ENCODE peak calls at places on chromosomes 16 and 17, in four cellular contexts. One of them, this sample, is unnamed.

GRCh38 chr16:83109736-83110135 is 483.0 kb downstream of the CDH13 start:
- DNase-seq in Panc1: no peak
- DNase-seq in HepG2: no peak
- DNase-seq in HCT116: no peak
- DNase-seq in this sample: no peak

GRCh38 chr16:20084624-20085226 is 11.0 kb upstream of the GPR139 start:
- DNase-seq in Panc1: no peak
- DNase-seq in HepG2: peak; percentile 39
- DNase-seq in HCT116: no peak
- DNase-seq in this sample: peak; percentile 64

GRCh38 chr16:75256871-75257343 is 5.5 kb upstream of the BCAR1 start:
- DNase-seq in Panc1: no peak
- DNase-seq in HepG2: no peak
- DNase-seq in HCT116: no peak
- DNase-seq in this sample: no peak

GRCh38 chr16:24478401-24478800 is 61.0 kb upstream of the RBBP6 start:
- DNase-seq in Panc1: no peak
- DNase-seq in HepG2: no peak
- DNase-seq in HCT116: no peak
- DNase-seq in this sample: no peak

GRCh38 chr17:49488612-49489011 is 6.5 kb upstream of the NGFR start:
- DNase-seq in Panc1: no peak
- DNase-seq in HepG2: no peak
- DNase-seq in HCT116: no peak
- DNase-seq in this sample: no peak

GRCh38 chr17:28957277-28957991 is 6.1 kb upstream of the PHF12 start:
- DNase-seq in Panc1: no peak
- DNase-seq in HepG2: no peak
- DNase-seq in HCT116: no peak
- DNase-seq in this sample: no peak

GRCh38 chr16:745739-746138 is 4.9 kb upstream of the CIAO3 start:
- DNase-seq in Panc1: no peak
- DNase-seq in HepG2: no peak
- DNase-seq in HCT116: no peak
- DNase-seq in this sample: peak; percentile 77

GRCh38 chr17:73269329-73269615 is 7.6 kb upstream of the CPSF4L start:
- DNase-seq in Panc1: no peak
- DNase-seq in HepG2: no peak
- DNase-seq in HCT116: no peak
- DNase-seq in this sample: no peak

GRCh38 chr17:7992516-7992915 is 9.9 kb upstream of the GUCY2D start:
- DNase-seq in Panc1: no peak
- DNase-seq in HepG2: no peak
- DNase-seq in HCT116: no peak
- DNase-seq in this sample: no peak

GRCh38 chr16:1691956-1692355 is 13.9 kb downstream of the JPT2 start:
- DNase-seq in Panc1: no peak
- DNase-seq in HepG2: no peak
- DNase-seq in HCT116: no peak
- DNase-seq in this sample: no peak

GRCh38 chr16:57540387-57540786 is 2.1 kb upstream of the ADGRG5 start:
- DNase-seq in Panc1: no peak
- DNase-seq in HepG2: no peak
- DNase-seq in HCT116: no peak
- DNase-seq in this sample: no peak

GRCh38 chr16:79628501-79628975 is 28.0 kb upstream of the MAF start:
- DNase-seq in Panc1: no peak
- DNase-seq in HepG2: no peak
- DNase-seq in HCT116: no peak
- DNase-seq in this sample: no peak

GRCh38 chr17:35774499-35774898 is 13.8 kb downstream of the C17orf50 start:
- DNase-seq in Panc1: no peak
- DNase-seq in HepG2: no peak
- DNase-seq in HCT116: no peak
- DNase-seq in this sample: no peak

GRCh38 chr16:83847371-83848225 is 39.8 kb downstream of the HSBP1 start:
- DNase-seq in Panc1: no peak
- DNase-seq in HepG2: no peak
- DNase-seq in HCT116: no peak
- DNase-seq in this sample: no peak

GRCh38 chr16:66954097-66954659 is 6.9 kb upstream of the CES3 start:
- DNase-seq in Panc1: no peak
- DNase-seq in HepG2: peak; percentile 85
- DNase-seq in HCT116: peak; percentile 74
- DNase-seq in this sample: peak; percentile 84

GRCh38 chr17:57459286-57459915 is 203.1 kb downstream of the MSI2 start:
- DNase-seq in Panc1: peak; percentile 73
- DNase-seq in HepG2: peak; percentile 100
- DNase-seq in HCT116: peak; percentile 78
- DNase-seq in this sample: peak; percentile 56

GRCh38 chr16:57618306-57619132 is 9.9 kb upstream of the ADGRG1 start:
- DNase-seq in Panc1: no peak
- DNase-seq in HepG2: no peak
- DNase-seq in HCT116: no peak
- DNase-seq in this sample: no peak

GRCh38 chr17:66317629-66318028 is 15.2 kb downstream of the PRKCA start:
- DNase-seq in Panc1: no peak
- DNase-seq in HepG2: no peak
- DNase-seq in HCT116: no peak
- DNase-seq in this sample: no peak

GRCh38 chr17:69130627-69131293 is 10.9 kb downstream of the ABCA6 start:
- DNase-seq in Panc1: no peak
- DNase-seq in HepG2: no peak
- DNase-seq in HCT116: no peak
- DNase-seq in this sample: no peak

GRCh38 chr16:12573730-12574383 is 229.8 kb downstream of the CPPED1 start:
- DNase-seq in Panc1: peak; percentile 18
- DNase-seq in HepG2: peak; percentile 86
- DNase-seq in HCT116: peak; percentile 52
- DNase-seq in this sample: peak; percentile 88

GRCh38 chr16:87687998-87688529 is 77.7 kb downstream of the KLHDC4 start:
- DNase-seq in Panc1: no peak
- DNase-seq in HepG2: no peak
- DNase-seq in HCT116: no peak
- DNase-seq in this sample: no peak

GRCh38 chr16:48501516-48502377 is 108.2 kb downstream of the N4BP1 start:
- DNase-seq in Panc1: no peak
- DNase-seq in HepG2: no peak
- DNase-seq in HCT116: peak; percentile 12
- DNase-seq in this sample: peak; percentile 47

GRCh38 chr16:9389543-9390207 is 298.2 kb downstream of the HAPSTR1 start:
- DNase-seq in Panc1: no peak
- DNase-seq in HepG2: no peak
- DNase-seq in HCT116: no peak
- DNase-seq in this sample: peak; percentile 16

GRCh38 chr17:8940866-8941471 is 24.5 kb downstream of the PIK3R5 start:
- DNase-seq in Panc1: no peak
- DNase-seq in HepG2: no peak
- DNase-seq in HCT116: no peak
- DNase-seq in this sample: no peak

GRCh38 chr17:6753565-6753964 is 2.3 kb upstream of the XAF1 start:
- DNase-seq in Panc1: no peak
- DNase-seq in HepG2: no peak
- DNase-seq in HCT116: no peak
- DNase-seq in this sample: no peak

GRCh38 chr17:39027037-39027436 is 59.8 kb upstream of the FBXO47 start:
- DNase-seq in Panc1: no peak
- DNase-seq in HepG2: no peak
- DNase-seq in HCT116: no peak
- DNase-seq in this sample: peak; percentile 35

GRCh38 chr17:39022961-39023360 is 55.8 kb upstream of the FBXO47 start:
- DNase-seq in Panc1: no peak
- DNase-seq in HepG2: no peak
- DNase-seq in HCT116: no peak
- DNase-seq in this sample: no peak

GRCh38 chr17:39027440-39028035 is 60.3 kb upstream of the FBXO47 start:
- DNase-seq in Panc1: no peak
- DNase-seq in HepG2: no peak
- DNase-seq in HCT116: no peak
- DNase-seq in this sample: no peak

DNA sequence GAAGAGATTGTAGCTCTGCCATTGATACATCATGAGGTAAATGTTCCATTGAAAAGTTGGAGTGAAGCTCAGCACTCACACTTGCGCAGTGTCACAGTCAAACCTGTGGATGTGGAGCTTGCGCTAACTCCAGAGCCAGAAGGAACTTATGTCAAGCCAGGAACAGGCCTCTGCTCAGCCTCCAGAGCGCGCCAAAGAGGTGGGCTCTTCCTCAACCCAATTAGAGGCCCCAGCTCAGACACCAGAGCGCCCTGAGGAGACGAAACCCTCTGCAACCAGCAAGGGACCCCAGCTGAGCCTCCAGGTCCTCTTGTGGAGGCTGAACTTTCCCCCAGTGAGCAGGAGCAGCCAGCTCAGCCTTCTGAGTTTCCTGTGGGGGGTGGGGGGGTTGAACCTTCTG is 61.5 kb upstream of the FBXO47 start:
- DNase-seq in Panc1: no peak
- DNase-seq in HepG2: no peak
- DNase-seq in HCT116: no peak
- DNase-seq in this sample: no peak
- TF ChIP-seq TCF7L2 in Panc1: no peak
- TF ChIP-seq TCF7L2 in HepG2: no peak
- TF ChIP-seq TCF7L2 in HCT116: no peak
- TF ChIP-seq TCF7L2 in this sample: no peak

DNA sequence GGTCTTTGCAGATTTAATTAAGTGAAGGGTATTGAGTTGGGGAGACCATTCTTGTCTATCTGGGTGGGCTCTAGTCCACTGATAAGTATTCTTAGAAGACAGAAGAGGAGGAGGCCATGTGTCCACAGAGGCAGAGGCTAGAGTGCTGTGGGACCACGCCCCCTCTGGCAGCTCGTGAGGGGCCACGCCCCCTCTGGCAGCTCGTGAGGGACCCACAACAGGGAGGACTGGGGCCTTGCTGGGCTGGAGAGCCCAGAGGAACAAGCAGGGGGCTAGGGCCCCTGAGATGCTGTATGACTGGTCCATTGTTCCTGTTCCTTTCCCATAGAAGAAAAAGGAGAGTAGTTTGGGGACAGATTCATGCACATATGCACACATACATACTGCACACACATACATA is 106.8 kb downstream of the METRNL start:
- DNase-seq in Panc1: no peak
- DNase-seq in HepG2: peak; percentile 31
- DNase-seq in HCT116: no peak
- DNase-seq in this sample: peak; percentile 62
- TF ChIP-seq TCF7L2 in Panc1: no peak
- TF ChIP-seq TCF7L2 in HepG2: no peak
- TF ChIP-seq TCF7L2 in HCT116: no peak
- TF ChIP-seq TCF7L2 in this sample: no peak

DNA sequence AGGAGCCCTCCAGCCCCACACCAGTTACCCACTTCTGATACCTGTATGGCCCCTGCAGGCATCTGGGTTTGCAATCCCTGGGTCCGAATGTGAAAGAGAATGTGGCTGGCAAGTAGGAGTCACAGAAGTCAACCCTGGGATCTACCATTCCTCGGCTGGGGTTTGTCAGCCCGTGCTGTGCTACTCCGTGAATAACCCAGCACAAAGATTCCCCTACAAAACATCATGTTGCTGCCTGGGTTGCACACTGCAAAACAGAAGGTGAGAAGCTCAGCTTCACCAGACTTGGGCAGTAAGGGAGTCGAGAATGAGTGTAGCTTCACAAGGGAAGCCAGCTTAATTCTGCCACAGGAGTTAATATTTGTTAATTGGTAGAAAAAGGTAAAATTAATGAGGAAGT is 137.1 kb downstream of the ZFHX3 start:
- DNase-seq in Panc1: no peak
- DNase-seq in HepG2: no peak
- DNase-seq in HCT116: no peak
- DNase-seq in this sample: no peak
- TF ChIP-seq TCF7L2 in Panc1: no peak
- TF ChIP-seq TCF7L2 in HepG2: no peak
- TF ChIP-seq TCF7L2 in HCT116: no peak
- TF ChIP-seq TCF7L2 in this sample: no peak

GRCh38 chr16:10886739-10887269 is 9.8 kb downstream of the CIITA start:
- DNase-seq in Panc1: no peak
- DNase-seq in HepG2: no peak
- DNase-seq in HCT116: no peak
- DNase-seq in this sample: no peak

GRCh38 chr16:10889880-10890279 is 12.9 kb downstream of the CIITA start:
- DNase-seq in Panc1: no peak
- DNase-seq in HepG2: no peak
- DNase-seq in HCT116: no peak
- DNase-seq in this sample: no peak

GRCh38 chr16:10885246-10885645 is 8.2 kb downstream of the CIITA start:
- DNase-seq in Panc1: no peak
- DNase-seq in HepG2: no peak
- DNase-seq in HCT116: no peak
- DNase-seq in this sample: no peak

GRCh38 chr16:10892782-10893181 is 15.8 kb downstream of the CIITA start:
- DNase-seq in Panc1: no peak
- DNase-seq in HepG2: no peak
- DNase-seq in HCT116: no peak
- DNase-seq in this sample: no peak

DNA sequence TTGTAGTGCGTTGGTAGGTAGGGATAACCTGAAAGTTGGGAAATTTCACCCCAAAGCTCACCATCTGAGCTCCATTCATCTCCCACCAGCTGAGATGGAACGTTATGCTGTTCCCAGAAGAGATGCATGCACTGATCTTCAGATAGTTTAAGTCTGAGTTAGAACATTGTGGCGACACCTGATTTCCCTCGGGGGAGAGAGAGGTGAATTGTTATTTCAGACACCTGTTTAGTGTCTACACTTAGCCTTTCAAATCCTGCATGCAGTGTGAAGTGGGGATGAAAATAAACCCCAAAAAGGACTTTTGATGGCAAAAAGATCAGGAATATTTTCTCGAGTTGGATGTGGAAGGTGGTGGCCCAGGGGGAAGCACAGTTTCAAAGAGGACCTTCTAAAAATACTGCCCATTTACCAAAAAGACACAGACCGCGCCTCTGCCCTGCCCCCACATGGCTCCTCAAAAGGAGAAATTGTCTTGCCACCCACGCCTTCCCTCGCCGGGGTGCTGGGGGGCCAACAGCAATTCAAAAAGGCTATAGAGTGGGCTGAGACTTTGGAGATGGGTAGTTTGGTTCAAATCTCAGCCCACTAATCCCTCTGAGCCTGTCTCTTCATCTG is 11.4 kb downstream of the CIITA start:
- DNase-seq in Panc1: no peak
- DNase-seq in HepG2: no peak
- DNase-seq in HCT116: no peak
- DNase-seq in this sample: no peak
- TF ChIP-seq TCF7L2 in Panc1: no peak
- TF ChIP-seq TCF7L2 in HepG2: no peak
- TF ChIP-seq TCF7L2 in HCT116: no peak
- TF ChIP-seq TCF7L2 in this sample: no peak

This sample was measured in K562.